ENCODE peak calls at places on chromosomes 3 and 15, in nine cellular contexts. X is MM.1S, Y is fibroblast of the aortic adventitia, N is Peyer's patch, E is A673, S is A549, C is BJ, T is prostate gland, I is suprapubic skin. B is an unnamed sample.

GRCh38 chr3:156433138-156433537 is 121.8 kb downstream of the SSR3 start:
- DNase-seq in X (no peak), Y (peak), N (no peak), E (no peak), S (no peak), C (no peak), T (no peak), I (no peak), B (no peak)

GRCh38 chr15:77974416-77975331 is 102.8 kb downstream of the TBC1D2B start:
- DNase-seq in X (no peak), Y (no peak), N (no peak), E (no peak), S (no peak), C (no peak), T (no peak), I (peak), B (no peak)

GRCh38 chr3:126112531-126113237 is 28.8 kb upstream of the SLC41A3 start:
- DNase-seq in X (no peak), Y (no peak), N (peak), E (no peak), S (no peak), C (no peak), T (no peak), I (peak), B (no peak)

GRCh38 chr3:4899654-4900236 is 79.5 kb upstream of the BHLHE40 start:
- DNase-seq in X (no peak), Y (no peak), N (peak), E (no peak), S (no peak), C (no peak), T (no peak), I (no peak), B (no peak)

GRCh38 chr3:10417849-10418248 is 87.5 kb downstream of the ATP2B2 start:
- DNase-seq in X (no peak), Y (peak), N (no peak), E (no peak), S (peak), C (no peak), T (no peak), I (no peak), B (peak)

GRCh38 chr3:126358038-126358815 is 1.0 kb upstream of the KLF15 start:
- DNase-seq in X (no peak), Y (no peak), N (no peak), E (peak), S (no peak), C (no peak), T (peak), I (no peak), B (peak)

GRCh38 chr3:131729561-131729960 is 226.8 kb upstream of the MRPL3 start:
- DNase-seq in X (no peak), Y (peak), N (no peak), E (no peak), S (no peak), C (no peak), T (no peak), I (no peak), B (no peak)

GRCh38 chr15:79595995-79596622 is 164.0 kb downstream of the MINAR1 start:
- DNase-seq in X (peak), Y (peak), N (no peak), E (peak), S (peak), C (peak), T (peak), I (no peak), B (peak)

GRCh38 chr3:122754867-122755835 is 38.5 kb downstream of the HSPBAP1 start:
- DNase-seq in X (peak), Y (peak), N (no peak), E (peak), S (peak), C (no peak), T (no peak), I (no peak), B (peak)

GRCh38 chr3:33218446-33219174 is at the start of gene SUSD5:
- DNase-seq in X (no peak), Y (peak), N (no peak), E (peak), S (peak), C (no peak), T (no peak), I (no peak), B (peak)

GRCh38 chr15:91876187-91876586 is 22.7 kb downstream of the SLCO3A1 start:
- DNase-seq in X (no peak), Y (no peak), N (no peak), E (no peak), S (no peak), C (no peak), T (no peak), I (no peak), B (no peak)
- H3K4me3 ChIP-seq in X (no peak), Y (no peak), N (no peak), E (no peak), S (no peak), C (no peak), T (no peak), I (no peak), B (no peak)

GRCh38 chr3:53844262-53845102 is 1.7 kb downstream of the CHDH start:
- DNase-seq in X (no peak), Y (no peak), N (peak), E (no peak), S (no peak), C (no peak), T (no peak), I (no peak), B (no peak)

GRCh38 chr3:53846851-53847155 is 435 bp downstream of the IL17RB start:
- DNase-seq in X (no peak), Y (no peak), N (no peak), E (no peak), S (no peak), C (no peak), T (no peak), I (no peak), B (no peak)

GRCh38 chr3:53845881-53846133 is 412 bp downstream of the CHDH start:
- DNase-seq in X (no peak), Y (no peak), N (no peak), E (no peak), S (no peak), C (no peak), T (no peak), I (no peak), B (no peak)

GRCh38 chr3:53846134-53846850 is at the start of the genes CHDH and IL17RB:
- DNase-seq in X (peak), Y (no peak), N (peak), E (no peak), S (peak), C (no peak), T (peak), I (no peak), B (peak)

DNA sequence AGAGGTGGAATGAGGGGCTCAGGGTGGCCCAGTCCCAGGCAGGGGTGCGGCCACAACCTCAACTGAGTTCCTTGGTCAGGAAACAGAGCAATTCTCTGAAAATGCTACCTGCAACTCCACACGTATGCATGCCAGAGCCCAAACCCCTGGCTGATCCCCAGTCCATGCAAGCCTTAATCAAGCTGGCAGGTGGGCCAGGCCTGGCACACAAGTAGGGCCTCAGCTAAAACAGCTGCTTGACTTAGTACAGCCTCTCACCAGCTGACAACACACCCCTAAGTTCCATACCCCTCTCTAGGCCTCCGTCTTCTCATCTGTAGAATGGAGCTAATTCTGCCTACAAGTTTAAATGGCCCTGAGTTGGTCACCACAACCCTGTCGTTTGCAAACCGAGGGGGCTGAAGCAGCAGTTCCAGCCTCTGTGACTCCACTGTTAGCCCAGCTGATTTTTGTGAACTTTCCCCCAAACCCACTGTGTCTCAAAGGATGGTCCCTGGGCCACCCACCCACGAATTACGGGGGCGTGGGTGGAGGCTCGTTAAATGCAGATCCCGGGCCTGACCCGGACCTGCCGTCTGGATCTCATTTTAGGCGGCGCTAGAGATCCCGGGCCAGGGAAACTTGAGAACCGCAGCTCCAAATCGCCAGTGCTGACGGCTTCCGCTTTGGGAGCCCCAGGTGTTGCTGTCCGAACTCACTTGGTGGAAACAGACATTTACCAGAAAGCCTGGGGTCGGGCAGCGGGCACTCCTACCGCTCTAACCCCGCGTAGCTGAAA is 927 bp downstream of the CHDH start:
- DNase-seq in X (peak), Y (peak), N (peak), E (peak), S (peak), C (no peak), T (peak), I (no peak), B (peak)
- TF ChIP-seq CTCF in X (peak), Y (peak), N (peak), E (no peak), S (peak), C (peak), T (no peak), I (no peak), B (peak)

DNA sequence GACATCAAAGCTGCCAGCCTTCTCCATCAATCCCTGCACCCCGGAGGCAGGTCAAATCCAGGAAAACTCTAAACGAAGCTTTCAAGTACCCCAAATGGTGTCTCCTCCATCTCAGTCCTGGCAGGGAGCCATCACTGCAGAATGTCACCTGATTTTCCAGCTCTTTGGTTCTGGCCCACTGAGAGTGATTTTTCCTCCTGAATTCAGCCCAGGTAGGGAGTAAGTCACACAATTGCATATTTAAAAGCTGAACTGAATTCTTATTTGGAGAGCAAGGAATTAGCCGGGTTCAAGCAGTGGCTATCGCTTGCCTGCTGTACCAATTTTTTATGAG is 5.3 kb downstream of the RFTN1 start:
- DNase-seq in X (no peak), Y (no peak), N (no peak), E (no peak), S (no peak), C (no peak), T (no peak), I (no peak), B (no peak)
- H3K4me3 ChIP-seq in X (no peak), Y (no peak), N (no peak), E (no peak), S (no peak), C (no peak), T (no peak), I (no peak), B (no peak)

GRCh38 chr3:153840487-153840886 is 280.7 kb upstream of the ARHGEF26 start:
- DNase-seq in X (no peak), Y (no peak), N (no peak), E (no peak), S (no peak), C (no peak), T (no peak), I (no peak), B (no peak)

GRCh38 chr3:153830552-153830951 is 290.6 kb upstream of the ARHGEF26 start:
- DNase-seq in X (no peak), Y (peak), N (no peak), E (no peak), S (no peak), C (no peak), T (no peak), I (no peak), B (no peak)

GRCh38 chr3:153829596-153830170 is 291.5 kb upstream of the ARHGEF26 start:
- DNase-seq in X (no peak), Y (peak), N (no peak), E (peak), S (no peak), C (no peak), T (no peak), I (no peak), B (no peak)

GRCh38 chr3:153835540-153835939 is 285.6 kb upstream of the ARHGEF26 start:
- DNase-seq in X (no peak), Y (no peak), N (no peak), E (no peak), S (no peak), C (no peak), T (no peak), I (no peak), B (peak)
- TF ChIP-seq CTCF in X (no peak), Y (no peak), N (no peak), E (peak), S (no peak), C (no peak), T (no peak), I (no peak), B (peak)

DNA sequence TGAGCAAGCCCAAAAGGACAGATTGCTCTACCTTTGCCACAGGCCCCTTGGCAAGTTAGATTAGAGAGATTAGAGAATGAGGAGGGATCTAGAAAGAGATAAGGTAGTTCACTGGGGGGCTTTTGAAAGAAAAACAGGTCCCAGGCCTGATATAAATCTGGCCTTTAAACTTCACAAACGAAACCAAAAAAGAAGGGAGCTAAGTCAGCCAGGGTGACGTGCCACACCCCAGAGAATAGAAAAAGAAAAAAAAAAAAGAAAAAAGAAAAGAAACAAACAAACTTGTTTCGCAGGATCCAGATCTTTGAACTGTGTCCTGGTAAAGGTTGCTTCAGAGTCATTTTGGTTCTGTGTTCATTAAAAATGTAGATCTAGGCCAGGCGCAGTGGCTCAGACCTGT is 3.6 kb downstream of the KAT2B start:
- DNase-seq in X (peak), Y (no peak), N (no peak), E (no peak), S (no peak), C (no peak), T (no peak), I (no peak), B (no peak)
- H3K4me3 ChIP-seq in X (peak), Y (peak), N (no peak), E (no peak), S (no peak), C (no peak), T (peak), I (peak), B (no peak)

DNA sequence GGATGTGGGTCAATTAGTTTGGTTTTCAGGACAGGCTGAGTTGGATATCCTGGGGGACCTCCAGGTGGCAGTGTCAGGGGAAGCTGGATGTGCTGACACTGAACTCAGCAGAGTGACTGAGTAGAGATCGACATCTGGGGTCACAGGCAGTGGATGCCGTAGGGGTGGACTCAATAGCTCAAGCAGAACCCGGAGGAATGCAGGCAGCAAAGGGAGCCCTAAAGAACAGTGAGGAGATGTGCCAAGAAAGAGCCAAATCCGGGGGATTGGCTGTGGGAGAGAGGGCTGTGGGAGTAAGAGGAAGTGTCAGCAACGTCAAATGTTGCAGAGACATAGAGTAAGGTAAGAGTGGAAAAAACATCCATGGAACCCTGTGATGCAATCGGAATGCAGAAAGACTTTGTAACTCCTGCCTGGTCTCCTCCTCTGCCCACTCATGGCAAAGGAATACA is 11.6 kb downstream of the CCR5AS start:
- DNase-seq in X (no peak), Y (no peak), N (no peak), E (no peak), S (no peak), C (no peak), T (no peak), I (no peak), B (peak)
- TF ChIP-seq CTCF in X (peak), Y (no peak), N (peak), E (no peak), S (no peak), C (no peak), T (no peak), I (no peak), B (peak)

DNA sequence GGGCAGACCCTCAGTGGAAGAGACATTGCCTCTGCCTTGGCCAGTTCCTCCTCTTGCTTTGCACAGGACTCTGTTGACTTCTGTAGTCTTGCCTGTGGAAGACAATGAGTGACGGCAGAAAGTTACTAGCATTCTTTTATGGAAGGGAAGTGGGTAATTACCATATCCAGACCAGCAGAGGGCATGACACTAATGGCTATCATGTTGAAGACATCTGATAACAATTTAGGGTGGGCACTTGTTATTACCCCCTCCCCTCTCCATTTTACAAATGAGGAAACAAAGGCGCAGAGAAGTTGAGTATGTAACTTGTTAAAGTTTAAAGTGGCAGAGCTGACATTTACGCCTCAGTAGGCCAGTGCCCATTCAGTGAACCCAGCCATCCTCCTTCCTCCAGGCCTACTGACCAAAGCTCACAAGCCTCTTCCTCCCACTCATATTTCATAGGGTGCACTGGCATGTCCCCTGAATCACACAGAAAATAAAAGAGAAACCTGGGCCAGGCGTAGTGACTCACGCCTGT is 48.2 kb upstream of the FMN1 start:
- DNase-seq in X (peak), Y (peak), N (no peak), E (peak), S (no peak), C (no peak), T (no peak), I (no peak), B (peak)
- H3K4me3 ChIP-seq in X (no peak), Y (no peak), N (no peak), E (no peak), S (no peak), C (no peak), T (no peak), I (no peak), B (no peak)

B was measured in GM23338.